ENCODE peak calls at places on chromosomes 6 and 20, in nine cellular contexts. M is aorta, V is heart left ventricle, P is WERI-Rb-1, J is RWPE2, A is right cardiac atrium, B is upper lobe of right lung, K is ovary, G is SK-N-SH. R is an unnamed sample.

GRCh38 chr6:163313981-163314380 is 100.5 kb upstream of the QKI start:
- DNase-seq in A (no peak), J (no peak), V (no peak), K (no peak), P (no peak), M (no peak), B (no peak), G (no peak), R (no peak)

GRCh38 chr6:159311618-159312017 is 142.4 kb downstream of the FNDC1 start:
- DNase-seq in J (no peak), P (no peak), K (no peak), G (no peak), A (no peak), B (no peak), V (no peak), M (peak), R (peak)

GRCh38 chr6:111552999-111553398 is 52.7 kb downstream of the TRAF3IP2 start:
- DNase-seq in G (no peak), V (no peak), J (no peak), K (no peak), M (no peak), B (no peak), P (no peak), A (no peak), R (no peak)

GRCh38 chr20:36128463-36129176 is 25.9 kb upstream of the EPB41L1 start:
- DNase-seq in A (no peak), M (peak), K (no peak), P (no peak), G (no peak), V (no peak), B (no peak), J (no peak), R (no peak)

GRCh38 chr20:11796041-11796440 is 121.7 kb upstream of the BTBD3 start:
- DNase-seq in V (no peak), A (no peak), G (no peak), P (no peak), K (no peak), J (no peak), M (no peak), B (no peak), R (no peak)

GRCh38 chr20:49701313-49701731 is 12.4 kb downstream of the B4GALT5 start:
- DNase-seq in P (no peak), K (no peak), G (peak), J (peak), B (no peak), M (no peak), A (no peak), V (no peak), R (no peak)

GRCh38 chr6:135318728-135319469 is 137.8 kb downstream of the MYB start:
- DNase-seq in B (no peak), A (no peak), P (no peak), J (no peak), M (no peak), G (no peak), K (no peak), V (no peak), R (no peak)

GRCh38 chr6:95596021-95596420 is 18.7 kb downstream of the MANEA start:
- DNase-seq in P (no peak), M (no peak), A (no peak), V (no peak), J (no peak), G (no peak), B (no peak), K (no peak), R (no peak)

GRCh38 chr6:104969785-104970581 is 13.1 kb downstream of the LIN28B start:
- DNase-seq in G (no peak), P (no peak), B (no peak), V (no peak), A (no peak), J (no peak), M (no peak), K (no peak), R (no peak)

GRCh38 chr6:87822011-87822410 is 120.0 kb upstream of the AKIRIN2 start:
- DNase-seq in M (no peak), B (no peak), G (no peak), K (no peak), V (no peak), J (no peak), P (no peak), A (no peak), R (no peak)

GRCh38 chr6:35048031-35048613 is 93.0 kb downstream of the TCP11 start:
- DNase-seq in B (no peak), A (peak), K (no peak), G (peak), M (peak), P (peak), V (no peak), J (no peak), R (no peak)

GRCh38 chr6:132598473-132598872 is 8.9 kb upstream of the TAAR5 start:
- DNase-seq in B (no peak), K (no peak), G (peak), P (peak), A (no peak), V (no peak), J (no peak), M (no peak), R (peak)

GRCh38 chr6:161922631-161923119 is 648.8 kb upstream of the AGPAT4 start:
- DNase-seq in J (no peak), P (peak), A (peak), M (no peak), V (peak), B (no peak), G (peak), K (no peak), R (no peak)

GRCh38 chr6:95574811-95575210 is 2.5 kb upstream of the MANEA start:
- DNase-seq in P (no peak), B (no peak), G (no peak), J (no peak), K (no peak), M (no peak), A (no peak), V (no peak), R (no peak)

GRCh38 chr20:40502431-40502992 is 186.5 kb downstream of the MAFB start:
- DNase-seq in K (no peak), G (no peak), M (no peak), V (no peak), P (no peak), A (no peak), J (no peak), B (no peak), R (no peak)

GRCh38 chr6:62393608-62394007 is 107.6 kb upstream of the KHDRBS2 start:
- DNase-seq in K (no peak), V (no peak), B (no peak), M (no peak), G (no peak), P (no peak), A (no peak), J (no peak), R (no peak)

GRCh38 chr20:35772563-35773058 is 796 bp downstream of the PHF20 start:
- DNase-seq in B (no peak), A (no peak), K (no peak), G (no peak), M (no peak), J (no peak), V (no peak), P (no peak), R (no peak)

GRCh38 chr6:137234505-137234863 is 15.3 kb upstream of the IFNGR1 start:
- DNase-seq in B (no peak), A (no peak), M (no peak), V (no peak), P (no peak), J (no peak), G (no peak), K (no peak), R (peak)

GRCh38 chr20:52047811-52048302 is 143.7 kb downstream of the ZFP64 start:
- DNase-seq in V (no peak), J (no peak), B (no peak), P (no peak), M (no peak), G (no peak), K (no peak), A (no peak), R (peak)

GRCh38 chr6:5108536-5108935 is 23.4 kb downstream of the PPP1R3G start:
- DNase-seq in J (no peak), A (no peak), V (no peak), B (no peak), G (no peak), K (no peak), M (no peak), P (no peak), R (no peak)

GRCh38 chr6:147381734-147382133 is 126.8 kb upstream of the SAMD5 start:
- DNase-seq in P (no peak), K (no peak), A (no peak), J (no peak), M (no peak), V (no peak), B (no peak), G (no peak), R (no peak)

GRCh38 chr6:155141002-155141401 is 122.8 kb upstream of the CLDN20 start:
- DNase-seq in G (no peak), B (no peak), P (no peak), J (no peak), A (no peak), M (no peak), K (no peak), V (no peak), R (no peak)

GRCh38 chr6:41707565-41708200 is 27.7 kb downstream of the TFEB start:
- DNase-seq in A (no peak), B (no peak), G (no peak), M (peak), J (no peak), K (no peak), P (no peak), V (no peak), R (peak)

GRCh38 chr6:113361014-113361645 is 496.0 kb upstream of the MARCKS start:
- DNase-seq in B (no peak), V (no peak), G (no peak), A (no peak), M (no peak), K (no peak), J (no peak), P (no peak), R (no peak)

GRCh38 chr20:25064561-25064960 is 6.6 kb upstream of the ACSS1 start:
- DNase-seq in M (no peak), A (no peak), G (no peak), V (no peak), B (peak), K (no peak), P (no peak), J (peak), R (no peak)

DNA sequence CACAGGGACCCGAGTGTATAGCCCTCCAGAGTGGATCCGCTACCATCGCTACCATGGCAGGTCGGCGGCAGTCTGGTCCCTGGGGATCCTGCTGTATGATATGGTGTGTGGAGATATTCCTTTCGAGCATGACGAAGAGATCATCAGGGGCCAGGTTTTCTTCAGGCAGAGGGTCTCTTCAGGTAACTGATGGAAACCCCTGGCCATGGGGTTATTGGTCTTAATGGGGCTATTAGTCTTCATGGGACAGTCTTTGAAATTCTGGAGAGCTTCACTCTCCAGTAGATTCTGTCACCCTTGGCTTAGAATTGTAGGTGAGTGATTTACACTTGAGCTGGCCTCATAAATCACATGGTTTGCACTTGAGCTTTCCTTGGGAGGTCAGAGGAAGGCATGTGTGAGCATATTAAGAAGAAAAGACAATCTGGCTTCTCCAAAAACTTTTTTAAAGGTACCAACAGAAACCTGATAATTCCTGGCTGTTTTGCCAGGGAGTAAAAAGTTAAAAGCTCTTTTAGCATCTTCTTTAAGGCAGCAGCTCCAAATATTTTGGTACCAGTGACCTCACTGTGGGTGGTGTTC is 3.1 kb downstream of the PIM1 start:
- DNase-seq in J (no peak), G (no peak), B (no peak), M (no peak), V (no peak), P (no peak), A (no peak), K (no peak), R (no peak)
- H3K4me3 ChIP-seq in J (no peak), G (no peak), B (peak), M (no peak), V (peak), P (no peak), A (no peak), K (peak), R (peak)

DNA sequence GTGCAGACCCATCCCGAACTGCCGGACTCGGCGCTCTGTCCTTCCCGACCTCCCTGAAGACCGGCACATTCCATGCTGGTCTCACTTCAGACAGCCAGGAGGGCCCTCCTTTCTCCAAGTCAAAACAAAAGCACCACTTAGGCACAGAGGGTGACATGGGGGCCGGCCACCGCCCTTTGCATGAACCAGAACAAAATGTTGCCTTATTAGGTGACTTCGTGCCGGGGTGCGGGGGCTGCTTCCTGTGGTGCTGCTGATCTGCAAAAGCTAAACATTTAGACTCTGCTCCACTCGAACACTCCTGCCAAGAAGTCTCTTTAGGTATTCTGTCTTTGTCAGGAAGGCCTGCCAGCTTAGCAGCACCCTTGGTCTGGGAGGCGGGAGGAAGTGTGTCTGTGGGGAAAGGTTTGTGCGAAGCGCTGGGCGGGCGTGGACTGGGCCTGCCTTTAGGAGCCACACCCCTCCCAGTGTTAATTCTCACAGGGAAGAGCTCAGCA is 133.8 kb downstream of the SMOC2 start:
- DNase-seq in G (no peak), P (peak), B (no peak), M (peak), A (peak), J (no peak), K (peak), V (no peak), R (no peak)
- H3K27ac ChIP-seq in G (no peak), P (no peak), B (no peak), M (peak), A (no peak), J (no peak), K (peak), V (peak), R (no peak)

GRCh38 chr20:7606941-7607340 is 333.3 kb downstream of the HAO1 start:
- DNase-seq in B (no peak), K (no peak), P (no peak), M (no peak), A (no peak), G (no peak), J (no peak), V (no peak), R (no peak)

GRCh38 chr20:7608246-7608645 is 332.0 kb downstream of the HAO1 start:
- DNase-seq in B (no peak), V (no peak), G (no peak), K (no peak), P (no peak), A (no peak), J (no peak), M (no peak), R (no peak)

GRCh38 chr20:7609250-7609649 is 331.0 kb downstream of the HAO1 start:
- DNase-seq in V (no peak), G (no peak), M (no peak), B (no peak), K (no peak), P (no peak), A (no peak), J (no peak), R (no peak)

DNA sequence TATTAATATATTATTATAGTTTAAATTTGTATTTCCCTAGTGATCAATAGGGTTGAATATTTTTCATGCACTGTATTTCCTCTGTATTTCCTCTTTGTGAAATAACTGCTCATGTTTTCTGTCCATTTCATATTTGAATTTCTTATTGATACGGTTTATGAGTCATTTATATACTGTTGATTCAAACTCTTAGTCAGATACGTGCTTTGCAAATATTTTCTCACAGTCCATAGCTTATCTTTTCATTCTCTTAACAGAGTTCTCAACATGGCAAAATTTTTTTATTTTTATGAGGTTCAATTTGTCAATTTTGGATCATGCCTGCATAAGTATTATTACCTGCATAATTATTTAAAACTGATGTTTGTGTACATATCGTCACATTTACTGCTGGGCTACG is 329.6 kb downstream of the HAO1 start:
- DNase-seq in M (no peak), J (no peak), G (no peak), K (no peak), P (no peak), A (no peak), V (no peak), B (no peak), R (no peak)
- H3K4me3 ChIP-seq in M (no peak), J (no peak), G (no peak), K (no peak), P (no peak), A (no peak), V (no peak), B (no peak), R (no peak)

GRCh38 chr6:106089981-106090380 is 3.8 kb downstream of the PRDM1 start:
- DNase-seq in K (no peak), V (no peak), J (no peak), P (no peak), G (no peak), B (no peak), M (no peak), A (no peak), R (peak)
- H3K27ac ChIP-seq in K (no peak), V (no peak), J (no peak), P (peak), G (no peak), B (no peak), M (no peak), A (no peak), R (peak)

GRCh38 chr6:100449239-100449691 is 15.5 kb downstream of the SIM1 start:
- DNase-seq in V (no peak), B (no peak), M (no peak), P (no peak), G (no peak), K (no peak), A (no peak), J (no peak), R (no peak)

GRCh38 chr6:100446115-100446921 is 18.4 kb downstream of the SIM1 start:
- DNase-seq in B (no peak), K (no peak), G (no peak), A (no peak), V (no peak), J (no peak), M (no peak), P (no peak), R (no peak)

GRCh38 chr6:100445512-100445911 is 19.2 kb downstream of the SIM1 start:
- DNase-seq in M (no peak), J (no peak), B (no peak), K (no peak), P (no peak), A (no peak), G (no peak), V (no peak), R (no peak)

GRCh38 chr6:100447900-100448700 is 16.6 kb downstream of the SIM1 start:
- DNase-seq in K (no peak), V (no peak), G (no peak), J (no peak), M (no peak), P (no peak), A (no peak), B (no peak), R (no peak)

DNA sequence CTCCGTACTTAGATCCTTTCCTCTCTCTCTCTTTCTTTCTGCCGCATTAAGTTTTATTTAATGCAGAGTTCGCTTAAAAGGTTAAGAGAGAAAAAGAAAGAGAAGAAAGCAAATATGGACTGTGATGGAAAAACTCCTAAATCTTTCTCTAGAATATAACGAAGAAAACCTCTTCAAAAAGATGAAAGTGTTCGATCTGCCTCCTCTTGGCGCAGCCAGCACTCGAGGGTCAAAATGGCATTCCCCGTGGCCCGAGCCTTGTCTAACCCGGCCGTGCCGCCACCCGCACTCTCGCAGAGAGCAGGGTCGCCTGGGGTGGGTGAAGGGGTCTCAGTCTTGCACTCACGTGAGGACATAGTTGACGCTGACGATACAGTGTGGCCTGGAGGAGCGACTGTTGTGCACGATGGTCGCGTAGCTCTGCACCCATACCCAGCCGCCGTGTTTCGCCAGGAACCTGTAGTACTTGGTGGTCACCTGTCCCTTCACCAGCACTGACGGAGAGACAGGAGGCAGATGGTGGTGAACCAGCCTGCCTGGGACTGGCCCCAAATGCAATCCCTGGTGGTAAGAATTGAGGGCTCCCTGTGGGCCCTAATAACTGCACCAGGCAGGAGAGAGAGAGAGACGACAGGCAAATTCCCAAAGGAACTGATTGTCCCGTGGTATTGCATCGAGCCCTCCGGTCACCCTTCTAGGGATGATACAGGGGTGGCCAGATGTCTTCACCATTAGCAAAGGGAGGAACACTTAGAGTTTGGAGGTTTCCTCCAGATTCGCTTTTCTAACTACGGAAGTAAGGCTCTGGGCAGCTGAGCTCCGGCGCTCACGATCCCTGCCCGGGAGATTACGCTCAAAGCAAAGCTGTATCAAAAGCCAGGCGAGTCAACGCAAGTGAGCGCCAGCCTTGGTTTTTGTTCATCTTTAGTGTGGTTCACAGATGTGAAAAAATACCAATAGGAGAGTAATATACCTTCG is 17.5 kb downstream of the SIM1 start:
- DNase-seq in G (no peak), J (no peak), K (no peak), B (no peak), M (no peak), A (no peak), P (no peak), V (no peak), R (no peak)
- H3K4me3 ChIP-seq in G (no peak), J (no peak), K (no peak), B (no peak), M (no peak), A (peak), P (peak), V (peak), R (peak)

GRCh38 chr20:23133560-23133998 is 47.5 kb upstream of the CD93 start:
- DNase-seq in P (no peak), K (no peak), A (no peak), J (no peak), G (no peak), M (peak), V (no peak), B (no peak), R (no peak)
- H3K27ac ChIP-seq in P (no peak), K (no peak), A (peak), J (no peak), G (no peak), M (no peak), V (peak), B (no peak), R (no peak)

DNA sequence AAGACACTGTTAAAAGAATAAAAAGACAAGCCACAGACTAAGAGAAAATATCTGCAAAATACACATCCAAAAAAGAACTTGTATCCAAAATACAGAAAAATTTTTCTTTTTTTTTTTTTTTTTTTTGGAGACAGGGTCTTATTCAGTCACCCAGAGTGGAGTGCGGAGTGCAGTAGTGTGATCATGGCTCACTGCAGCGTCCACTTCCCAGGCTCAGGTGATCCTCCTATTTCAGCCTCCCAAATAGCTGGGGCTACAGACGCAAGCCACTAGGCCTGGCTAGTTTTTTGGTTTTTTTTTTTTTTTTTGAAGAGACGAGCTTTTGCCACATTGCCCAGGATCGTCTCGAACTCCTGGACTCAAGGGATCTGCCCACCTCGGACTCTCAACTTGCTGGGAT is 3.1 kb downstream of the ZUP1 start:
- DNase-seq in K (no peak), G (no peak), B (no peak), V (no peak), P (no peak), M (no peak), J (no peak), A (no peak), R (no peak)
- H3K4me3 ChIP-seq in K (no peak), G (no peak), B (no peak), V (no peak), P (no peak), M (no peak), J (no peak), A (no peak), R (peak)

R was measured in CD4-positive, CD25-positive, alpha-beta regulatory T cell.